ENCODE peak calls at places on chromosomes 6 and 20, in seven cellular contexts. A, W, F, E, U, P and L are unnamed samples.

GRCh38 chr20:50663095-50663821 is 28.1 kb downstream of the RIPOR3 start:
- DNase-seq in A (no peak), W (peak), F (peak), E (no peak), U (no peak), P (no peak), L (peak)

GRCh38 chr20:41177636-41178035 is 40.3 kb downstream of the PLCG1 start:
- DNase-seq in A (peak), W (no peak), F (peak), E (no peak), U (peak), P (no peak), L (no peak)

GRCh38 chr6:30855429-30856069 is 28.8 kb upstream of the DDR1 start:
- DNase-seq in A (no peak), W (no peak), F (no peak), E (no peak), U (no peak), P (no peak), L (no peak)

GRCh38 chr6:144335914-144336313 is 50.8 kb downstream of the UTRN start:
- DNase-seq in A (peak), W (no peak), F (peak), E (no peak), U (peak), P (no peak), L (peak)

GRCh38 chr6:157861814-157862213 is 38.8 kb downstream of the SNX9 start:
- DNase-seq in A (peak), W (no peak), F (peak), E (no peak), U (peak), P (no peak), L (no peak)

GRCh38 chr6:139443226-139444112 is 69.0 kb upstream of the CITED2 start:
- DNase-seq in A (no peak), W (no peak), F (no peak), E (no peak), U (no peak), P (no peak), L (no peak)

GRCh38 chr20:884983-885952 is 30.9 kb downstream of the ANGPT4 start:
- DNase-seq in A (no peak), W (no peak), F (no peak), E (no peak), U (peak), P (no peak), L (peak)

GRCh38 chr6:47722178-47722577 is 23.8 kb downstream of the ADGRF4 start:
- DNase-seq in A (peak), W (no peak), F (no peak), E (no peak), U (no peak), P (no peak), L (no peak)

GRCh38 chr20:36275011-36275410 is 31.1 kb upstream of the DLGAP4 start:
- DNase-seq in A (no peak), W (no peak), F (no peak), E (no peak), U (no peak), P (no peak), L (no peak)

GRCh38 chr6:5942591-5942990 is 64.1 kb downstream of the NRN1 start:
- DNase-seq in A (peak), W (no peak), F (peak), E (no peak), U (peak), P (no peak), L (no peak)

GRCh38 chr20:47962286-47962685 is 177.0 kb upstream of the SULF2 start:
- DNase-seq in A (no peak), W (no peak), F (no peak), E (no peak), U (no peak), P (no peak), L (no peak)